ENCODE peak calls at places on chromosomes 12 and 14, in five cellular contexts. One of them, this sample, is unnamed.

GRCh38 chr14:72739446-72740405 is 154.2 kb downstream of the DPF3 start:
- DNase-seq in Ammon's horn: no peak
- DNase-seq in iris pigment epithelial cell: no peak
- DNase-seq in erythroblast: no peak
- DNase-seq in activated T-helper 1 cell treated with anti-CD3 and anti-CD28 coated beads, Interleukin-2, amount 50 U/mL, for 16 hours: no peak
- DNase-seq in this sample: peak; percentile 34

GRCh38 chr12:64389154-64389553 is 1.4 kb downstream of the C12orf56 start:
- DNase-seq in erythroblast: no peak
- DNase-seq in activated T-helper 1 cell treated with anti-CD3 and anti-CD28 coated beads, Interleukin-2, amount 50 U/mL, for 16 hours: no peak
- DNase-seq in Ammon's horn: no peak
- DNase-seq in iris pigment epithelial cell: no peak
- DNase-seq in this sample: no peak

GRCh38 chr14:69501362-69501964 is 16.9 kb downstream of the PLEKHD1 start:
- DNase-seq in erythroblast: no peak
- DNase-seq in activated T-helper 1 cell treated with anti-CD3 and anti-CD28 coated beads, Interleukin-2, amount 50 U/mL, for 16 hours: no peak
- DNase-seq in iris pigment epithelial cell: peak; percentile 23
- DNase-seq in Ammon's horn: peak; percentile 81
- DNase-seq in this sample: no peak

GRCh38 chr12:116735951-116736599 is 1.8 kb downstream of the SPRING1 start:
- DNase-seq in activated T-helper 1 cell treated with anti-CD3 and anti-CD28 coated beads, Interleukin-2, amount 50 U/mL, for 16 hours: no peak
- DNase-seq in iris pigment epithelial cell: no peak
- DNase-seq in Ammon's horn: no peak
- DNase-seq in erythroblast: peak; percentile 18
- DNase-seq in this sample: no peak

GRCh38 chr12:44019118-44019517 is 183.2 kb downstream of the TMEM117 start:
- DNase-seq in iris pigment epithelial cell: no peak
- DNase-seq in activated T-helper 1 cell treated with anti-CD3 and anti-CD28 coated beads, Interleukin-2, amount 50 U/mL, for 16 hours: no peak
- DNase-seq in erythroblast: no peak
- DNase-seq in Ammon's horn: no peak
- DNase-seq in this sample: no peak

GRCh38 chr12:46660276-46660675 is 165.5 kb downstream of the SLC38A4 start:
- DNase-seq in activated T-helper 1 cell treated with anti-CD3 and anti-CD28 coated beads, Interleukin-2, amount 50 U/mL, for 16 hours: no peak
- DNase-seq in Ammon's horn: no peak
- DNase-seq in iris pigment epithelial cell: peak; percentile 45
- DNase-seq in erythroblast: no peak
- DNase-seq in this sample: no peak

GRCh38 chr12:28191690-28192089 is 1.4 kb downstream of the CCDC91 start:
- DNase-seq in iris pigment epithelial cell: peak; percentile 17
- DNase-seq in erythroblast: peak; percentile 77
- DNase-seq in Ammon's horn: peak; percentile 4
- DNase-seq in activated T-helper 1 cell treated with anti-CD3 and anti-CD28 coated beads, Interleukin-2, amount 50 U/mL, for 16 hours: no peak
- DNase-seq in this sample: no peak

GRCh38 chr12:75979181-75979580 is 52.4 kb downstream of the PHLDA1 start:
- DNase-seq in Ammon's horn: no peak
- DNase-seq in activated T-helper 1 cell treated with anti-CD3 and anti-CD28 coated beads, Interleukin-2, amount 50 U/mL, for 16 hours: no peak
- DNase-seq in iris pigment epithelial cell: peak; percentile 52
- DNase-seq in erythroblast: no peak
- DNase-seq in this sample: no peak

GRCh38 chr12:117033382-117034045 is 65.7 kb downstream of the TESC start:
- DNase-seq in Ammon's horn: no peak
- DNase-seq in erythroblast: no peak
- DNase-seq in iris pigment epithelial cell: no peak
- DNase-seq in activated T-helper 1 cell treated with anti-CD3 and anti-CD28 coated beads, Interleukin-2, amount 50 U/mL, for 16 hours: no peak
- DNase-seq in this sample: no peak

GRCh38 chr12:123097521-123098084 is 53.3 kb downstream of the PITPNM2 start:
- DNase-seq in erythroblast: no peak
- DNase-seq in iris pigment epithelial cell: no peak
- DNase-seq in Ammon's horn: no peak
- DNase-seq in activated T-helper 1 cell treated with anti-CD3 and anti-CD28 coated beads, Interleukin-2, amount 50 U/mL, for 16 hours: no peak
- DNase-seq in this sample: no peak

GRCh38 chr12:19847294-19848059 is 408.2 kb downstream of the AEBP2 start:
- DNase-seq in iris pigment epithelial cell: peak; percentile 81
- DNase-seq in Ammon's horn: no peak
- DNase-seq in activated T-helper 1 cell treated with anti-CD3 and anti-CD28 coated beads, Interleukin-2, amount 50 U/mL, for 16 hours: no peak
- DNase-seq in erythroblast: no peak
- DNase-seq in this sample: no peak

GRCh38 chr12:70962226-70962794 is 41.8 kb upstream of the PTPRR start:
- DNase-seq in erythroblast: no peak
- DNase-seq in iris pigment epithelial cell: no peak
- DNase-seq in Ammon's horn: no peak
- DNase-seq in activated T-helper 1 cell treated with anti-CD3 and anti-CD28 coated beads, Interleukin-2, amount 50 U/mL, for 16 hours: no peak
- DNase-seq in this sample: no peak

GRCh38 chr14:103329421-103330347 is 4.4 kb upstream of the EIF5 start:
- DNase-seq in activated T-helper 1 cell treated with anti-CD3 and anti-CD28 coated beads, Interleukin-2, amount 50 U/mL, for 16 hours: no peak
- DNase-seq in Ammon's horn: peak; percentile 45
- DNase-seq in erythroblast: no peak
- DNase-seq in iris pigment epithelial cell: peak; percentile 76
- DNase-seq in this sample: no peak

GRCh38 chr12:57216014-57216891 is at the start of gene NXPH4:
- DNase-seq in iris pigment epithelial cell: no peak
- DNase-seq in erythroblast: no peak
- DNase-seq in Ammon's horn: no peak
- DNase-seq in activated T-helper 1 cell treated with anti-CD3 and anti-CD28 coated beads, Interleukin-2, amount 50 U/mL, for 16 hours: no peak
- DNase-seq in this sample: no peak

GRCh38 chr12:128402481-128402880 is 135.5 kb downstream of the TMEM132C start:
- DNase-seq in Ammon's horn: no peak
- DNase-seq in erythroblast: no peak
- DNase-seq in activated T-helper 1 cell treated with anti-CD3 and anti-CD28 coated beads, Interleukin-2, amount 50 U/mL, for 16 hours: no peak
- DNase-seq in iris pigment epithelial cell: no peak
- DNase-seq in this sample: no peak

GRCh38 chr14:72736791-72737559 is 156.9 kb downstream of the DPF3 start:
- DNase-seq in activated T-helper 1 cell treated with anti-CD3 and anti-CD28 coated beads, Interleukin-2, amount 50 U/mL, for 16 hours: no peak
- DNase-seq in erythroblast: no peak
- DNase-seq in Ammon's horn: no peak
- DNase-seq in iris pigment epithelial cell: no peak
- DNase-seq in this sample: peak; percentile 36

GRCh38 chr12:54421175-54421872 is 2.3 kb upstream of the ITGA5 start:
- DNase-seq in activated T-helper 1 cell treated with anti-CD3 and anti-CD28 coated beads, Interleukin-2, amount 50 U/mL, for 16 hours: no peak
- DNase-seq in iris pigment epithelial cell: no peak
- DNase-seq in erythroblast: no peak
- DNase-seq in Ammon's horn: no peak
- DNase-seq in this sample: no peak

GRCh38 chr12:6868211-6869048 is 1.1 kb downstream of the TPI1 start:
- DNase-seq in Ammon's horn: peak; percentile 24
- DNase-seq in activated T-helper 1 cell treated with anti-CD3 and anti-CD28 coated beads, Interleukin-2, amount 50 U/mL, for 16 hours: no peak
- DNase-seq in iris pigment epithelial cell: no peak
- DNase-seq in erythroblast: peak; percentile 53
- DNase-seq in this sample: no peak

GRCh38 chr12:18264581-18265075 is 3.3 kb downstream of the PIK3C2G start:
- DNase-seq in activated T-helper 1 cell treated with anti-CD3 and anti-CD28 coated beads, Interleukin-2, amount 50 U/mL, for 16 hours: no peak
- DNase-seq in erythroblast: no peak
- DNase-seq in iris pigment epithelial cell: no peak
- DNase-seq in Ammon's horn: no peak
- DNase-seq in this sample: no peak

GRCh38 chr14:73741386-73741875 is 27.2 kb upstream of the PNMA1 start:
- DNase-seq in iris pigment epithelial cell: peak; percentile 73
- DNase-seq in activated T-helper 1 cell treated with anti-CD3 and anti-CD28 coated beads, Interleukin-2, amount 50 U/mL, for 16 hours: no peak
- DNase-seq in Ammon's horn: peak; percentile 75
- DNase-seq in erythroblast: peak; percentile 97
- DNase-seq in this sample: no peak

GRCh38 chr14:76993743-76994142 is 34.8 kb downstream of the IRF2BPL start:
- DNase-seq in Ammon's horn: no peak
- DNase-seq in activated T-helper 1 cell treated with anti-CD3 and anti-CD28 coated beads, Interleukin-2, amount 50 U/mL, for 16 hours: no peak
- DNase-seq in erythroblast: no peak
- DNase-seq in iris pigment epithelial cell: no peak
- DNase-seq in this sample: no peak

This sample was measured in mesothelial cell of epicardium.